ENCODE peak calls at places on chromosome 7, in nine cellular contexts. J, O, C, X, B, I, K, A and Y are unnamed samples.
A peak's percentile ranks its signal among the peaks of the same experiment; 100 is the strongest.

GRCh38 chr7:71095266-71095860 is 36.6 kb upstream of the GALNT17 start:
- DNase-seq in I (no peak), K (no peak), C (no peak), B (no peak), A (no peak), J (no peak), X (no peak), O (no peak), Y (no peak)

GRCh38 chr7:27181795-27182275 is 3.2 kb downstream of the HOXA11 start:
- DNase-seq in C (no peak), B (no peak), J (no peak), K (no peak), I (no peak), A (no peak), O (no peak), X (peak; percentile 53), Y (no peak)

GRCh38 chr7:70674268-70675025 is 457.5 kb upstream of the GALNT17 start:
- DNase-seq in X (no peak), O (no peak), I (no peak), C (no peak), J (no peak), B (no peak), A (no peak), K (no peak), Y (no peak)

GRCh38 chr7:80387634-80388033 is 124.2 kb downstream of the GNAT3 start:
- DNase-seq in A (no peak), X (no peak), K (no peak), I (peak; percentile 64), J (no peak), C (peak; percentile 17), B (no peak), O (no peak), Y (no peak)

GRCh38 chr7:6615853-6616555 is 594 bp downstream of the ZNF853 start:
- DNase-seq in A (no peak), K (peak; percentile 41), I (peak; percentile 83), X (no peak), C (peak; percentile 81), B (peak; percentile 15), O (peak; percentile 45), J (no peak), Y (no peak)

GRCh38 chr7:27697861-27698430 is 35.3 kb upstream of the HIBADH start:
- DNase-seq in O (no peak), K (peak; percentile 63), X (peak; percentile 33), B (peak; percentile 28), C (no peak), I (no peak), J (peak; percentile 64), A (peak; percentile 8), Y (no peak)

GRCh38 chr7:135672560-135673359 is 10.4 kb downstream of the STMP1 start:
- DNase-seq in J (peak; percentile 50), O (peak; percentile 67), X (peak; percentile 87), A (peak; percentile 37), B (peak; percentile 75), K (peak; percentile 67), I (peak; percentile 70), C (peak; percentile 78), Y (peak; percentile 43)

GRCh38 chr7:48094861-48095293 is 5.8 kb downstream of the UPP1 start:
- DNase-seq in B (peak; percentile 65), O (no peak), C (no peak), A (no peak), K (no peak), J (no peak), X (peak; percentile 82), I (no peak), Y (no peak)

GRCh38 chr7:143205560-143206293 is 16.1 kb upstream of the TAS2R40 start:
- DNase-seq in X (no peak), C (no peak), A (no peak), J (peak; percentile 60), K (no peak), B (no peak), I (no peak), O (no peak), Y (peak; percentile 88)

GRCh38 chr7:112509390-112509789 is 28.6 kb downstream of the LSMEM1 start:
- DNase-seq in K (no peak), C (no peak), A (no peak), B (no peak), X (peak; percentile 14), J (no peak), O (no peak), I (no peak), Y (no peak)

GRCh38 chr7:103341466-103341865 is 3.1 kb downstream of the DNAJC2 start:
- DNase-seq in B (no peak), X (no peak), I (no peak), O (no peak), K (no peak), A (no peak), C (no peak), J (no peak), Y (no peak)

GRCh38 chr7:127733976-127734375 is 82.0 kb downstream of the SND1 start:
- DNase-seq in J (no peak), I (no peak), O (no peak), X (peak; percentile 20), C (no peak), A (no peak), B (no peak), K (no peak), Y (no peak)
- H3K4me2 ChIP-seq in J (no peak overlapping the region), I (peak overlapping the region; percentile 6), O (no peak overlapping the region), X (no peak overlapping the region), C (no peak overlapping the region), A (no peak overlapping the region), B (no peak overlapping the region), K (no peak overlapping the region), Y (no peak overlapping the region)

GRCh38 chr7:12491526-12491925 is 79.0 kb upstream of the SCIN start:
- DNase-seq in C (no peak), O (no peak), B (peak; percentile 67), I (no peak), X (no peak), J (no peak), K (no peak), A (no peak), Y (no peak)

GRCh38 chr7:12493407-12493806 is 77.1 kb upstream of the SCIN start:
- DNase-seq in X (peak; percentile 42), O (no peak), B (peak; percentile 74), C (no peak), J (no peak), A (no peak), I (no peak), K (no peak), Y (no peak)

GRCh38 chr7:12490941-12491340 is 79.6 kb upstream of the SCIN start:
- DNase-seq in A (no peak), X (no peak), K (no peak), C (no peak), B (no peak), I (no peak), J (no peak), O (no peak), Y (no peak)

GRCh38 chr7:12493866-12494265 is 76.7 kb upstream of the SCIN start:
- DNase-seq in J (no peak), I (no peak), C (no peak), A (no peak), O (no peak), X (peak; percentile 6), B (peak; percentile 75), K (no peak), Y (no peak)

GRCh38 chr7:12490105-12490688 is 80.3 kb upstream of the SCIN start:
- DNase-seq in X (peak; percentile 69), I (peak; percentile 59), O (peak; percentile 43), A (peak; percentile 29), B (peak; percentile 66), K (peak; percentile 44), C (peak; percentile 74), J (peak; percentile 45), Y (peak; percentile 59)
- TF ChIP-seq EZH2phosphoT487 in X (no peak), I (no peak), O (no peak), A (no peak), B (no peak), K (no peak), C (no peak), J (no peak), Y (no peak)

GRCh38 chr7:74253331-74253730 is 868 bp downstream of the RFC2 start:
- DNase-seq in X (no peak), J (no peak), O (no peak), A (no peak), B (no peak), C (no peak), K (no peak), I (no peak), Y (no peak)

GRCh38 chr7:74253975-74254857 is at the start of gene RFC2:
- DNase-seq in I (peak; percentile 100), C (peak; percentile 97), B (peak; percentile 95), O (peak; percentile 98), X (peak; percentile 99), J (peak; percentile 97), K (peak; percentile 97), A (peak; percentile 86), Y (peak; percentile 98)

GRCh38 chr7:74254858-74255379 is 720 bp upstream of the RFC2 start:
- DNase-seq in X (no peak), I (no peak), J (peak; percentile 36), O (no peak), A (no peak), B (no peak), K (no peak), C (no peak), Y (no peak)

GRCh38 chr7:74252893-74253292 is 1.3 kb downstream of the RFC2 start:
- DNase-seq in K (no peak), O (no peak), I (no peak), A (no peak), C (no peak), X (no peak), B (no peak), J (no peak), Y (no peak)

GRCh38 chr7:74256446-74257408 is 2.5 kb upstream of the RFC2 start:
- DNase-seq in B (no peak), K (no peak), O (no peak), A (no peak), X (peak; percentile 86), J (no peak), I (no peak), C (no peak), Y (no peak)
- H3K27ac ChIP-seq in B (no peak overlapping the region), K (peak overlapping the region; percentile 95), O (no peak overlapping the region), A (no peak overlapping the region), X (peak overlapping the region; percentile 53), J (no peak overlapping the region), I (no peak overlapping the region), C (peak overlapping the region; percentile 79), Y (no peak overlapping the region)

GRCh38 chr7:50587737-50588136 is 22.5 kb upstream of the DDC start:
- DNase-seq in C (no peak), A (no peak), I (no peak), X (no peak), J (no peak), B (no peak), O (no peak), K (no peak), Y (no peak)

GRCh38 chr7:50590535-50590934 is 25.3 kb upstream of the DDC start:
- DNase-seq in K (no peak), X (no peak), I (no peak), B (no peak), A (no peak), C (peak; percentile 12), J (no peak), O (no peak), Y (no peak)

GRCh38 chr7:50591098-50591479 is 25.9 kb upstream of the DDC start:
- DNase-seq in K (no peak), A (no peak), I (no peak), O (no peak), C (no peak), X (no peak), J (no peak), B (no peak), Y (no peak)

GRCh38 chr7:50589362-50589761 is 24.2 kb upstream of the DDC start:
- DNase-seq in X (no peak), J (no peak), K (no peak), B (no peak), C (no peak), O (no peak), I (no peak), A (no peak), Y (peak; percentile 23)

GRCh38 chr7:50588937-50589336 is 23.7 kb upstream of the DDC start:
- DNase-seq in X (no peak), O (no peak), I (no peak), K (no peak), J (no peak), A (no peak), C (peak; percentile 75), B (no peak), Y (no peak)
- H3K4me2 ChIP-seq in X (no peak overlapping the region), O (no peak overlapping the region), I (no peak overlapping the region), K (no peak overlapping the region), J (no peak overlapping the region), A (no peak overlapping the region), C (no peak overlapping the region), B (no peak overlapping the region), Y (no peak overlapping the region)